ENCODE peak calls at places on chromosome 11, in seven cellular contexts. Q is IMR-90, F is tibial nerve, B is HCT116, X is ovary, C is esophagus squamous epithelium, G is A549. I is an unnamed sample. For H3K9me3, the result is how much of the 10 kb centered on the place peaks cover.

GRCh38 chr11:119029340-119030028 is 1.2 kb downstream of the SLC37A4 start:
- DNase-seq in X (no peak), G (no peak), F (peak), Q (no peak), C (no peak), B (no peak), I (peak)

GRCh38 chr11:8110396-8110795 is 29.4 kb downstream of the TUB start:
- DNase-seq in B (no peak), X (no peak), G (no peak), Q (no peak), C (no peak), F (no peak), I (no peak)

GRCh38 chr11:83282084-83282716 is 4.0 kb downstream of the CCDC90B start:
- DNase-seq in C (no peak), X (no peak), Q (peak), G (no peak), F (no peak), B (no peak), I (no peak)

GRCh38 chr11:14029971-14030531 is 67.5 kb downstream of the SPON1 start:
- DNase-seq in G (no peak), Q (peak), X (peak), B (no peak), C (no peak), F (no peak), I (peak)

GRCh38 chr11:33329705-33330329 is 72.6 kb downstream of the HIPK3 start:
- DNase-seq in B (peak), Q (peak), F (peak), C (no peak), X (peak), G (peak), I (peak)

GRCh38 chr11:10991372-10991771 is 133.5 kb upstream of the ZBED5 start:
- DNase-seq in C (no peak), G (no peak), F (no peak), X (no peak), Q (no peak), B (no peak), I (no peak)

GRCh38 chr11:128745296-128746183 is 51.7 kb downstream of the FLI1 start:
- DNase-seq in X (no peak), G (no peak), F (no peak), Q (peak), B (no peak), C (no peak), I (no peak)

GRCh38 chr11:116294630-116295029 is 478.2 kb downstream of the BUD13 start:
- DNase-seq in X (no peak), G (no peak), F (no peak), Q (peak), B (no peak), C (no peak), I (no peak)

GRCh38 chr11:45899448-45900174 is 7.5 kb downstream of the FREY1 start:
- DNase-seq in G (peak), Q (peak), B (no peak), X (peak), C (no peak), F (peak), I (peak)

GRCh38 chr11:86580535-86580934 is 91.9 kb downstream of the ME3 start:
- DNase-seq in C (no peak), X (no peak), G (no peak), B (no peak), F (no peak), Q (no peak), I (no peak)

GRCh38 chr11:47056261-47056915 is 119.8 kb downstream of the CSTPP1 start:
- DNase-seq in G (no peak), F (no peak), C (no peak), X (no peak), Q (peak), B (no peak), I (no peak)

GRCh38 chr11:92380882-92381281 is 156.3 kb downstream of the FAT3 start:
- DNase-seq in C (no peak), Q (peak), B (no peak), F (no peak), X (no peak), G (no peak), I (no peak)

GRCh38 chr11:128179049-128179448 is 408.3 kb downstream of the ETS1 start:
- DNase-seq in F (no peak), C (no peak), B (no peak), G (no peak), X (no peak), Q (no peak), I (no peak)

GRCh38 chr11:128336203-128336602 is 251.2 kb downstream of the ETS1 start:
- DNase-seq in Q (peak), X (peak), C (no peak), G (no peak), F (no peak), B (no peak), I (peak)

GRCh38 chr11:134975866-134976265 is 563.8 kb upstream of the B3GAT1 start:
- DNase-seq in Q (no peak), B (no peak), F (no peak), G (no peak), X (no peak), C (no peak), I (no peak)

GRCh38 chr11:45858751-45859398 is 11.6 kb downstream of the CRY2 start:
- DNase-seq in B (no peak), Q (no peak), G (no peak), F (no peak), C (no peak), X (no peak), I (no peak)

GRCh38 chr11:19101803-19102520 is 15.0 kb upstream of the ZDHHC13 start:
- DNase-seq in Q (no peak), B (no peak), F (no peak), G (no peak), X (no peak), C (no peak), I (no peak)

GRCh38 chr11:120040136-120040840 is 97.6 kb downstream of the TRIM29 start:
- DNase-seq in G (no peak), X (no peak), B (no peak), Q (no peak), C (no peak), F (no peak), I (no peak)

GRCh38 chr11:24312464-24313238 is 184.2 kb upstream of the LUZP2 start:
- DNase-seq in G (no peak), Q (peak), B (no peak), C (no peak), X (no peak), F (no peak), I (no peak)

GRCh38 chr11:130397780-130398179 is 30.6 kb downstream of the ADAMTS8 start:
- DNase-seq in X (no peak), F (no peak), C (no peak), G (no peak), Q (no peak), B (no peak), I (no peak)

GRCh38 chr11:120183701-120184141 is 27.1 kb upstream of the OAF start:
- DNase-seq in C (no peak), F (no peak), X (no peak), G (no peak), Q (no peak), B (no peak), I (no peak)

GRCh38 chr11:73245461-73245860 is 26.7 kb upstream of the P2RY6 start:
- DNase-seq in Q (no peak), X (no peak), C (no peak), G (no peak), B (no peak), F (no peak), I (no peak)

GRCh38 chr11:12864316-12865156 is 144.6 kb upstream of the RASSF10 start:
- DNase-seq in B (no peak), Q (peak), X (peak), C (no peak), F (no peak), G (no peak), I (no peak)

GRCh38 chr11:59158206-59159068 is 13.5 kb upstream of the DTX4 start:
- DNase-seq in B (peak), F (peak), Q (peak), X (peak), C (no peak), G (peak), I (peak)

GRCh38 chr11:76783901-76784813 is 1.0 kb downstream of the TSKU start:
- DNase-seq in B (peak), F (no peak), C (no peak), Q (peak), X (peak), G (no peak), I (peak)

GRCh38 chr11:76781046-76781801 is 1.9 kb upstream of the TSKU start:
- DNase-seq in X (no peak), C (no peak), F (no peak), B (no peak), G (no peak), Q (no peak), I (no peak)

GRCh38 chr11:76781861-76782500 is 1.2 kb upstream of the TSKU start:
- DNase-seq in B (no peak), X (no peak), Q (no peak), F (no peak), G (no peak), C (no peak), I (no peak)

GRCh38 chr11:76783294-76783900 is at the start of gene TSKU:
- DNase-seq in X (no peak), G (no peak), B (no peak), Q (no peak), F (no peak), C (no peak), I (no peak)

GRCh38 chr11:76782526-76783293 is 446 bp upstream of the TSKU start:
- DNase-seq in F (peak), X (peak), Q (peak), G (peak), C (no peak), B (peak), I (peak)
- TF ChIP-seq POLR2A in F (no peak), X (peak), Q (no peak), G (peak), C (no peak), B (peak), I (no peak)

DNA sequence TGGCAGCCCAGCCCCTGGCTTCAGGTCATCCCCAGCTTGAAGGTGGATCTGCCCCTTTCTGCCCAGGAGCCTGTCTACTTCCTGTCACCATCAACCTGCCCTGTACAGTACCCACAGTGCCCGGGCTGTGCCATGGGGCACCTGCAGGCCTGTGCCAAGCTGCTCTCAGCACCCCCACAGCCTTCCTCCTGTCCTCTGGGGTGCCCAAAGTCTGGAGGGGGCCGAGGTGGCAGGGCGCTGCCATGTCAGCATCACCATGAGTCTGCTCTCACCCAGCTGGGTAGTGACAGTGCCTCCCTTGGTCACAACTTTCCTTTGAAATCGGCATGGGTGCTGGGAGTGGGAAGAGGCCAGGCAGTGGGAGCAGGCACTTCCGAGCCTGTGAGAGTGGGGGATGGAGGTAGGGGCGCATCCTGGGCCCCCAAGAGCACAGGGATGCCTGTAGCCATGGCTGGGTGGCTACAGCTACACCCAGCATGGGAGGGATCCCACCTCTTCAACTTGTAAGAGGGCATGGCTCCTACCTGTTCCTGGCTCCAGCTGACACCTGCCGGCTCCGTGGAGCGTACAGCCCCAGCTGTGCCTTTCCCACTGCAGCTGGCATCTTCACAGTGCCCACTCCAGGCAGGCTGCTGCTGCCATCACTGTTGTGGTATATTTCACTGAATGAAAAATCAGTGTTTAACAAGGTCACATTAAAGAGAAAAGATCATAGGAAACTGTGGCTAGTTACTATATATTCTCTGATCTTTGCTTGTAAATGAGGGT is 42.9 kb downstream of the RNF169 start:
- DNase-seq in C (no peak), Q (no peak), G (no peak), F (no peak), X (no peak), B (no peak), I (no peak)
- H3K9me3 ChIP-seq in C (under half), Q (under half), G (under half), F (under half), X (under half), B (under half), I (under half)

DNA sequence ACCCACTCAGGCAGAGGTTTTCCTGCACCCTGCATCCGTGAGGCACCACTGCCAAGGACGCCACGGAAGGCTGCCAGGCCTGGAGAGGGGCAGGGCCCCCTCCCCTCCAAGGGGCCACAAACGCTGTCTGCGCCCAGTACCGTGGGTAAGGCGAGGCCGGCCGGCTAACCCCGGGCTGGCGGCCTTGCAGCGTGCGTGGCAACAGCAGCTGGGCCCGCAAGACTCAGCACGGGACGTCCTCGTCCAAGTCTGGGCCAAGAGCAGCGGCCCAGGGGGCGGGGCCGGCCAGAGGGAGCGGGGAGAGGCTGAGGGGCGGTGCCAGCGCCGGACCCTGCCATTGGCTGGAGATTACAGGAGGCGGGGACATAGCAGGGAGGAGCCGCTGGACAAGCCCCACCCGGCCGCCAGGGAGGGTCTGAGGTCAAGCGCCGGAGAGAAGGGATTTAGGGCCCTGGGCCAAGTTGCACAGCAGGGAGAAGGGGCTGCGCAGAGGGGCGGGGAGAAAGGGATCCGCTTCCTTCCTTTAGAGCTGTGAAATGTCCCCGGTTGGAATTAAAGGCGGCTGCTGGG is 16.0 kb downstream of the SLC43A1 start:
- DNase-seq in Q (peak), F (peak), C (peak), G (peak), B (peak), X (peak), I (peak)
- TF ChIP-seq CTCF in Q (no peak), F (no peak), C (no peak), G (no peak), B (no peak), X (no peak), I (no peak)

GRCh38 chr11:819943-820649 is 1.4 kb downstream of the PNPLA2 start:
- DNase-seq in Q (peak), C (peak), F (peak), B (peak), G (peak), X (peak), I (peak)

GRCh38 chr11:821513-822371 is 3.0 kb downstream of the PNPLA2 start:
- DNase-seq in C (no peak), F (no peak), G (no peak), Q (no peak), X (no peak), B (no peak), I (no peak)

GRCh38 chr11:820655-821512 is 2.2 kb downstream of the PNPLA2 start:
- DNase-seq in B (no peak), F (peak), X (peak), G (peak), C (no peak), Q (peak), I (peak)

GRCh38 chr11:818396-819128 is at the start of gene PNPLA2:
- DNase-seq in C (no peak), G (no peak), X (peak), B (no peak), F (no peak), Q (no peak), I (no peak)

GRCh38 chr11:819129-819931 is 616 bp downstream of the PNPLA2 start:
- DNase-seq in X (peak), G (no peak), F (peak), C (peak), B (no peak), Q (peak), I (peak)
- TF ChIP-seq POLR2A in X (peak), G (peak), F (peak), C (peak), B (peak), Q (peak), I (peak)

GRCh38 chr11:55554169-55554568 is at the start of gene OR4C15:
- DNase-seq in G (no peak), F (no peak), X (no peak), Q (no peak), C (no peak), B (no peak), I (no peak)
- H3K9me3 ChIP-seq in G (under half), F (under half), X (under half), Q (under half), C (under half), B (under half), I (under half)

GRCh38 chr11:117818036-117818858 is 6.3 kb downstream of the FXYD2 start:
- DNase-seq in C (no peak), Q (peak), X (no peak), F (no peak), B (no peak), G (no peak), I (no peak)
- TF ChIP-seq CTCF in C (no peak), Q (no peak), X (no peak), F (no peak), B (no peak), G (no peak), I (no peak)

GRCh38 chr11:48168815-48169214 is 47.8 kb upstream of the OR4B1 start:
- DNase-seq in F (no peak), C (no peak), Q (no peak), G (no peak), X (no peak), B (no peak), I (no peak)

GRCh38 chr11:48162197-48162886 is 54.3 kb upstream of the OR4B1 start:
- DNase-seq in F (no peak), G (no peak), Q (no peak), X (no peak), C (no peak), B (no peak), I (no peak)

GRCh38 chr11:48164836-48165235 is 51.8 kb upstream of the OR4B1 start:
- DNase-seq in G (no peak), B (no peak), Q (no peak), C (no peak), F (no peak), X (no peak), I (no peak)

GRCh38 chr11:48167380-48167779 is 49.2 kb upstream of the OR4B1 start:
- DNase-seq in B (no peak), X (no peak), Q (no peak), G (no peak), F (no peak), C (no peak), I (no peak)

DNA sequence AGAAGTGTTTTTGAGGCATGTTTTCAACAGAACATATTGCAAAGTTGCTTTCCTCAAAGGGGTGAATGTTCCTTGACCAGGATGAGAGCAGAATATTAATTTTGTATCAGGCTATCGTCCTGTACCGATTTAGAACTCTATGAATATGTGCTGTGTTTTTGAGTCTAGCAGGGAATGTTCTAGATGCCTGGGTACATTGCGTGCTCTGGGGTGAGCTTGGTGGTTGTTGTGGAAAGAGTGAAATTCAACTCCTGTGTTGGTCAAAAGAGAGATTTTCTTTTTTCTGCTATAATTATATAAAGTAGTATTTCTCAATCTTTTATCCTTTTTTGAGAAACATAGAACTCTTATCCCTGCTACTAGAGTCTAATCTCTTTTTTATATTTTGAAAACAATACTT is 51.2 kb upstream of the OR4B1 start:
- DNase-seq in B (no peak), F (no peak), G (no peak), Q (no peak), X (no peak), C (no peak), I (no peak)
- TF ChIP-seq POLR2A in B (no peak), F (no peak), G (no peak), Q (no peak), X (no peak), C (no peak), I (no peak)

DNA sequence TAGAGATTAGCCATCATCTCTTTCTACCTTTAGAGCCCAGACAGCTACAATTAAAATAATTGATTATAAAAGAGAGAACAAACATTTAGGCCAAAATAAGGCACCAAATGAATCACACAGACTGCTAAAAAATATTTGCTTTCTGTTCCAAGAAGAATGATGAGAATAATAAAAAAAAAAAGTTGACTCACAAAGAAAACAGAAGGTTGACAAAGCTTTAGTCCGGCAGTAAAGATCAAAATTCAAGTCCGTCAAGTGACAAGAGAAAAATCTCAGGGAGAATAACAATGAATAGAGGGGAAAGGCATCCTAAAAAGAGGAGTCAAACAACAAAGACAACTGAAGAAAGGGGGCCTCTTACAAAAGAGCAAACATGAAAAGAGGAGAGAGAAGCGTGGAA is 910.3 kb downstream of the OPCML start:
- DNase-seq in C (no peak), G (no peak), Q (no peak), B (no peak), X (no peak), F (no peak), I (no peak)
- H3K9me3 ChIP-seq in C (under half), G (under half), Q (under half), B (under half), X (under half), F (under half), I (under half)

DNA sequence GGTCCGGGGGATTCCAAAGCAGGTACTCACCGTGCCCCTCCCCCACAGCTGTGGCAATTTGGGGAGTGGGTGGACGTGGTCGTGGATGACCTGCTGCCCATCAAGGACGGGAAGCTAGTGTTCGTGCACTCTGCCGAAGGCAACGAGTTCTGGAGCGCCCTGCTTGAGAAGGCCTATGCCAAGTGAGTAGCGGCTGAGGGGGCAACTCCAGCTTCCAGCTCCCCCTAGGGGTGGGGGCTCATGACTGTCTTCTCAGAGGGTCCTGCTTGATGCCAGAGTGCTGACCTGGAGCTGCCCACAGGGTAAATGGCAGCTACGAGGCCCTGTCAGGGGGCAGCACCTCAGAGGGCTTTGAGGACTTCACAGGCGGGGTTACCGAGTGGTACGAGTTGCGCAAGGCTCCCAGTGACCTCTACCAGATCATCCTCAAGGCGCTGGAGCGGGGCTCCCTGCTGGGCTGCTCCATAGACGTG is 4.2 kb downstream of the CAPN1 start:
- DNase-seq in X (peak), C (no peak), B (no peak), Q (no peak), G (no peak), F (no peak), I (no peak)
- TF ChIP-seq CTCF in X (no peak), C (no peak), B (peak), Q (no peak), G (no peak), F (no peak), I (no peak)

I was measured in heart left ventricle.